ENCODE peak calls at places on chromosomes 5 and 9, in eight cellular contexts. One of them, this sample, is unnamed.

GRCh38 chr5:56677693-56678092 is 137.7 kb upstream of the MAP3K1 start:
- DNase-seq in coronary artery: no peak
- DNase-seq in HCT116: no peak
- DNase-seq in psoas muscle: no peak
- DNase-seq in right lobe of liver: no peak
- DNase-seq in NB4: peak
- DNase-seq in uterus: no peak
- DNase-seq in astrocyte of the spinal cord: no peak
- DNase-seq in this sample: no peak

GRCh38 chr5:148224131-148224742 is 14.1 kb upstream of the MARCOL start:
- DNase-seq in HCT116: no peak
- DNase-seq in astrocyte of the spinal cord: no peak
- DNase-seq in uterus: no peak
- DNase-seq in NB4: no peak
- DNase-seq in psoas muscle: no peak
- DNase-seq in right lobe of liver: no peak
- DNase-seq in coronary artery: no peak
- DNase-seq in this sample: no peak

GRCh38 chr5:39447059-39447458 is 22.3 kb upstream of the DAB2 start:
- DNase-seq in NB4: no peak
- DNase-seq in right lobe of liver: no peak
- DNase-seq in psoas muscle: no peak
- DNase-seq in coronary artery: no peak
- DNase-seq in astrocyte of the spinal cord: peak
- DNase-seq in uterus: no peak
- DNase-seq in HCT116: no peak
- DNase-seq in this sample: no peak

GRCh38 chr9:87601175-87601574 is 103.5 kb downstream of the DAPK1 start:
- DNase-seq in astrocyte of the spinal cord: no peak
- DNase-seq in psoas muscle: peak
- DNase-seq in uterus: no peak
- DNase-seq in NB4: peak
- DNase-seq in right lobe of liver: no peak
- DNase-seq in coronary artery: no peak
- DNase-seq in HCT116: no peak
- DNase-seq in this sample: no peak

GRCh38 chr5:169429044-169429443 is 128.1 kb upstream of the SLIT3 start:
- DNase-seq in uterus: no peak
- DNase-seq in NB4: no peak
- DNase-seq in HCT116: no peak
- DNase-seq in astrocyte of the spinal cord: no peak
- DNase-seq in psoas muscle: no peak
- DNase-seq in right lobe of liver: no peak
- DNase-seq in coronary artery: no peak
- DNase-seq in this sample: no peak

GRCh38 chr5:30103056-30104020 is 1090.1 kb upstream of the CDH6 start:
- DNase-seq in astrocyte of the spinal cord: peak
- DNase-seq in NB4: no peak
- DNase-seq in HCT116: no peak
- DNase-seq in uterus: no peak
- DNase-seq in coronary artery: no peak
- DNase-seq in right lobe of liver: no peak
- DNase-seq in psoas muscle: no peak
- DNase-seq in this sample: peak

GRCh38 chr5:135497971-135498661 is 37.6 kb downstream of the NEUROG1 start:
- DNase-seq in HCT116: no peak
- DNase-seq in coronary artery: no peak
- DNase-seq in uterus: no peak
- DNase-seq in astrocyte of the spinal cord: no peak
- DNase-seq in NB4: no peak
- DNase-seq in psoas muscle: no peak
- DNase-seq in right lobe of liver: no peak
- DNase-seq in this sample: no peak

GRCh38 chr5:158786390-158786789 is 313.3 kb downstream of the EBF1 start:
- DNase-seq in NB4: no peak
- DNase-seq in astrocyte of the spinal cord: no peak
- DNase-seq in HCT116: no peak
- DNase-seq in right lobe of liver: no peak
- DNase-seq in uterus: no peak
- DNase-seq in coronary artery: no peak
- DNase-seq in psoas muscle: no peak
- DNase-seq in this sample: no peak

GRCh38 chr5:61620660-61621650 is 288.9 kb downstream of the ZSWIM6 start:
- DNase-seq in coronary artery: no peak
- DNase-seq in psoas muscle: no peak
- DNase-seq in uterus: no peak
- DNase-seq in HCT116: no peak
- DNase-seq in NB4: no peak
- DNase-seq in astrocyte of the spinal cord: no peak
- DNase-seq in right lobe of liver: no peak
- DNase-seq in this sample: no peak

GRCh38 chr5:83608122-83608521 is 112.5 kb downstream of the HAPLN1 start:
- DNase-seq in NB4: peak
- DNase-seq in HCT116: peak
- DNase-seq in coronary artery: no peak
- DNase-seq in psoas muscle: no peak
- DNase-seq in right lobe of liver: peak
- DNase-seq in uterus: no peak
- DNase-seq in astrocyte of the spinal cord: peak
- DNase-seq in this sample: no peak

GRCh38 chr9:108761530-108762347 is 94.0 kb downstream of the ACTL7B start:
- DNase-seq in NB4: peak
- DNase-seq in right lobe of liver: peak
- DNase-seq in psoas muscle: peak
- DNase-seq in coronary artery: no peak
- DNase-seq in uterus: peak
- DNase-seq in HCT116: peak
- DNase-seq in astrocyte of the spinal cord: peak
- DNase-seq in this sample: no peak

GRCh38 chr5:146402949-146403348 is 44.2 kb upstream of the TCERG1 start:
- DNase-seq in uterus: no peak
- DNase-seq in coronary artery: no peak
- DNase-seq in astrocyte of the spinal cord: no peak
- DNase-seq in psoas muscle: no peak
- DNase-seq in HCT116: no peak
- DNase-seq in right lobe of liver: no peak
- DNase-seq in NB4: no peak
- DNase-seq in this sample: no peak

GRCh38 chr9:90941661-90942060 is 140.0 kb downstream of the SYK start:
- DNase-seq in uterus: no peak
- DNase-seq in psoas muscle: no peak
- DNase-seq in HCT116: no peak
- DNase-seq in NB4: no peak
- DNase-seq in coronary artery: no peak
- DNase-seq in astrocyte of the spinal cord: no peak
- DNase-seq in right lobe of liver: no peak
- DNase-seq in this sample: no peak

GRCh38 chr9:135296783-135297715 is 182.5 kb upstream of the PPP1R26 start:
- DNase-seq in right lobe of liver: no peak
- DNase-seq in uterus: no peak
- DNase-seq in HCT116: no peak
- DNase-seq in coronary artery: peak
- DNase-seq in astrocyte of the spinal cord: no peak
- DNase-seq in NB4: no peak
- DNase-seq in psoas muscle: no peak
- DNase-seq in this sample: no peak

GRCh38 chr5:74767579-74767913 is 497 bp downstream of the NSA2 start:
- DNase-seq in psoas muscle: no peak
- DNase-seq in coronary artery: no peak
- DNase-seq in right lobe of liver: no peak
- DNase-seq in astrocyte of the spinal cord: no peak
- DNase-seq in NB4: peak
- DNase-seq in uterus: no peak
- DNase-seq in HCT116: peak
- DNase-seq in this sample: no peak

GRCh38 chr5:179818746-179819295 is 1.9 kb upstream of the SQSTM1 start:
- DNase-seq in uterus: peak
- DNase-seq in psoas muscle: peak
- DNase-seq in right lobe of liver: peak
- DNase-seq in NB4: peak
- DNase-seq in astrocyte of the spinal cord: peak
- DNase-seq in coronary artery: peak
- DNase-seq in HCT116: peak
- DNase-seq in this sample: peak

GRCh38 chr5:179821298-179822058 is 773 bp downstream of the SQSTM1 start:
- DNase-seq in psoas muscle: peak
- DNase-seq in uterus: peak
- DNase-seq in right lobe of liver: peak
- DNase-seq in coronary artery: peak
- DNase-seq in astrocyte of the spinal cord: peak
- DNase-seq in NB4: peak
- DNase-seq in HCT116: peak
- DNase-seq in this sample: peak

GRCh38 chr5:179820127-179820482 is 600 bp upstream of the SQSTM1 start:
- DNase-seq in HCT116: no peak
- DNase-seq in coronary artery: no peak
- DNase-seq in uterus: no peak
- DNase-seq in psoas muscle: no peak
- DNase-seq in astrocyte of the spinal cord: no peak
- DNase-seq in NB4: no peak
- DNase-seq in right lobe of liver: no peak
- DNase-seq in this sample: no peak

GRCh38 chr5:179820483-179821297 is at the start of gene SQSTM1:
- DNase-seq in HCT116: no peak
- DNase-seq in uterus: peak
- DNase-seq in astrocyte of the spinal cord: peak
- DNase-seq in right lobe of liver: peak
- DNase-seq in coronary artery: peak
- DNase-seq in psoas muscle: peak
- DNase-seq in NB4: peak
- DNase-seq in this sample: peak

DNA sequence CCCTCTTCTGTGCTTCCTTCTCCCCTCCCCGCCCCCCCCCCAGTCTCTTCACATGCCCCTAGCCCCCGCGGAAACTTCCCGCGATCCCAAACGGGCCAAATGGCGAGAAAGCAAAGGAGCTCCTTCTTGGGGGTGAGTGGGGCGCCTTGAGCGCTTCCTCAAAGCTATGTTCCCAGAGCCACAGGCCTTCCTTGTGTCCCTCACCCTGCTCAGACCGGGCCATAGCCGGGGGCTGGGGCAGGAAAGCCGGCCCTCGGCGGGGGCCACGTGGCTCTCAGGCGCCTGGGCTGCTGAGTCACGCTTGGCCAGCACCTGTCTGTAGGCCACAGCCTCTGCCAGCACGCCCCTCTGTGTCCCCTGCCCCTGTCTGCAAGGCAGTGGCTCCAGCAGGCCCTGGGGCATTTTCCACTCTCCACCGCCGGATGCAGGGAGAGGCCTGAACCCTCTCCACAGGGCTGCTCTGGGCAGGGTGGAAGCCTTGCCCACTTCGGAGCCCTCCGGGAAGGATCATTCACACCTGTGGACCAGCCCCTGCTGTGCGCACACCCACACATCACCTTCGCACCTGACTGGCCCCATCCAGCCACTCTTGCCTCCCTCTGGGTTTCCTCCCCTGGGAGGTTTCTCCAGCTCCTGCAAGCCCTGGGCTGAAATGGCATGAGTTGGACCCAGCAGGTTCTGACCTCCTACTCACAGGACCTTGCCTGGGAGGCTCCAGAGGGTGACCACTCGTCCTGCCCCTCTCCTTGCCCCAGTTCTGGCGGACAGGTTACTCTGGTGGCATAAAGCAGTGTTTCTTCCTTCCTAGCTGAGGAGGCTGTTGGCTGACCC is 1.2 kb upstream of the SQSTM1 start:
- DNase-seq in uterus: peak
- DNase-seq in astrocyte of the spinal cord: peak
- DNase-seq in HCT116: no peak
- DNase-seq in right lobe of liver: peak
- DNase-seq in coronary artery: no peak
- DNase-seq in NB4: peak
- DNase-seq in psoas muscle: peak
- DNase-seq in this sample: peak
- H3K4me3 ChIP-seq in uterus: peak
- H3K4me3 ChIP-seq in astrocyte of the spinal cord: no peak
- H3K4me3 ChIP-seq in HCT116: peak
- H3K4me3 ChIP-seq in right lobe of liver: peak
- H3K4me3 ChIP-seq in coronary artery: peak
- H3K4me3 ChIP-seq in NB4: no peak
- H3K4me3 ChIP-seq in psoas muscle: peak
- H3K4me3 ChIP-seq in this sample: peak

GRCh38 chr9:125649826-125650225 is 57.2 kb downstream of the MAPKAP1 start:
- DNase-seq in psoas muscle: no peak
- DNase-seq in NB4: no peak
- DNase-seq in right lobe of liver: no peak
- DNase-seq in astrocyte of the spinal cord: no peak
- DNase-seq in uterus: no peak
- DNase-seq in HCT116: no peak
- DNase-seq in coronary artery: no peak
- DNase-seq in this sample: no peak
- H3K4me3 ChIP-seq in psoas muscle: no peak
- H3K4me3 ChIP-seq in NB4: no peak
- H3K4me3 ChIP-seq in right lobe of liver: no peak
- H3K4me3 ChIP-seq in astrocyte of the spinal cord: no peak
- H3K4me3 ChIP-seq in uterus: no peak
- H3K4me3 ChIP-seq in HCT116: peak
- H3K4me3 ChIP-seq in coronary artery: no peak
- H3K4me3 ChIP-seq in this sample: no peak

GRCh38 chr9:96618209-96619108 is 1.2 kb downstream of the CDC14B start:
- DNase-seq in HCT116: no peak
- DNase-seq in uterus: no peak
- DNase-seq in psoas muscle: peak
- DNase-seq in NB4: peak
- DNase-seq in coronary artery: peak
- DNase-seq in astrocyte of the spinal cord: peak
- DNase-seq in right lobe of liver: peak
- DNase-seq in this sample: no peak
- H3K4me3 ChIP-seq in HCT116: peak
- H3K4me3 ChIP-seq in uterus: peak
- H3K4me3 ChIP-seq in psoas muscle: peak
- H3K4me3 ChIP-seq in NB4: no peak
- H3K4me3 ChIP-seq in coronary artery: peak
- H3K4me3 ChIP-seq in astrocyte of the spinal cord: peak
- H3K4me3 ChIP-seq in right lobe of liver: peak
- H3K4me3 ChIP-seq in this sample: peak

GRCh38 chr9:73039253-73039915 is 86.5 kb upstream of the ALDH1A1 start:
- DNase-seq in psoas muscle: no peak
- DNase-seq in HCT116: no peak
- DNase-seq in uterus: peak
- DNase-seq in astrocyte of the spinal cord: peak
- DNase-seq in right lobe of liver: no peak
- DNase-seq in NB4: no peak
- DNase-seq in coronary artery: no peak
- DNase-seq in this sample: peak

GRCh38 chr9:73039916-73040263 is 87.0 kb upstream of the ALDH1A1 start:
- DNase-seq in right lobe of liver: no peak
- DNase-seq in uterus: no peak
- DNase-seq in psoas muscle: no peak
- DNase-seq in NB4: no peak
- DNase-seq in astrocyte of the spinal cord: no peak
- DNase-seq in coronary artery: no peak
- DNase-seq in HCT116: no peak
- DNase-seq in this sample: no peak

GRCh38 chr9:73038613-73039012 is 85.8 kb upstream of the ALDH1A1 start:
- DNase-seq in HCT116: no peak
- DNase-seq in NB4: no peak
- DNase-seq in uterus: peak
- DNase-seq in psoas muscle: peak
- DNase-seq in right lobe of liver: peak
- DNase-seq in coronary artery: peak
- DNase-seq in astrocyte of the spinal cord: peak
- DNase-seq in this sample: peak

GRCh38 chr9:73037613-73038012 is 84.8 kb upstream of the ALDH1A1 start:
- DNase-seq in right lobe of liver: no peak
- DNase-seq in astrocyte of the spinal cord: no peak
- DNase-seq in psoas muscle: no peak
- DNase-seq in HCT116: no peak
- DNase-seq in NB4: no peak
- DNase-seq in coronary artery: no peak
- DNase-seq in uterus: no peak
- DNase-seq in this sample: no peak

GRCh38 chr9:73038089-73038509 is 85.2 kb upstream of the ALDH1A1 start:
- DNase-seq in NB4: no peak
- DNase-seq in astrocyte of the spinal cord: no peak
- DNase-seq in HCT116: no peak
- DNase-seq in uterus: no peak
- DNase-seq in right lobe of liver: peak
- DNase-seq in psoas muscle: no peak
- DNase-seq in coronary artery: no peak
- DNase-seq in this sample: no peak
- H3K4me3 ChIP-seq in NB4: no peak
- H3K4me3 ChIP-seq in astrocyte of the spinal cord: no peak
- H3K4me3 ChIP-seq in HCT116: no peak
- H3K4me3 ChIP-seq in uterus: no peak
- H3K4me3 ChIP-seq in right lobe of liver: peak
- H3K4me3 ChIP-seq in psoas muscle: no peak
- H3K4me3 ChIP-seq in coronary artery: peak
- H3K4me3 ChIP-seq in this sample: no peak